ENCODE peak calls at places on chromosomes 2 and 18, in four cellular contexts. One of them, this sample, is unnamed.

GRCh38 chr2:148172131-148172753 is 151.4 kb downstream of the MBD5 start:
- DNase-seq in K562: no peak
- DNase-seq in GM12878: no peak
- DNase-seq in HL-60: no peak
- DNase-seq in this sample: no peak

GRCh38 chr2:54423213-54423612 is 32.9 kb upstream of the SPTBN1 start:
- DNase-seq in HL-60: no peak
- DNase-seq in GM12878: no peak
- DNase-seq in K562: no peak
- DNase-seq in this sample: no peak

GRCh38 chr2:127672341-127673303 is 2.7 kb downstream of the LIMS2 start:
- DNase-seq in K562: no peak
- DNase-seq in GM12878: no peak
- DNase-seq in HL-60: no peak
- DNase-seq in this sample: no peak

GRCh38 chr2:37653805-37654378 is 17.6 kb downstream of the CDC42EP3 start:
- DNase-seq in K562: no peak
- DNase-seq in HL-60: peak; percentile 78
- DNase-seq in GM12878: peak; percentile 84
- DNase-seq in this sample: no peak

GRCh38 chr18:28267878-28268625 is 91.1 kb upstream of the CDH2 start:
- DNase-seq in K562: no peak
- DNase-seq in HL-60: no peak
- DNase-seq in GM12878: no peak
- DNase-seq in this sample: no peak

GRCh38 chr18:50277935-50278334 is 3.4 kb downstream of the MBD1 start:
- DNase-seq in GM12878: no peak
- DNase-seq in HL-60: no peak
- DNase-seq in K562: no peak
- DNase-seq in this sample: no peak

GRCh38 chr18:79208882-79209281 is 139.7 kb downstream of the ATP9B start:
- DNase-seq in K562: no peak
- DNase-seq in GM12878: no peak
- DNase-seq in HL-60: no peak
- DNase-seq in this sample: no peak

GRCh38 chr18:80022613-80023012 is 11.6 kb upstream of the RBFA start:
- DNase-seq in HL-60: no peak
- DNase-seq in GM12878: no peak
- DNase-seq in K562: peak; percentile 27
- DNase-seq in this sample: no peak

GRCh38 chr18:79857082-79857661 is 59.4 kb downstream of the KCNG2 start:
- DNase-seq in K562: no peak
- DNase-seq in GM12878: no peak
- DNase-seq in HL-60: peak; percentile 23
- DNase-seq in this sample: no peak

GRCh38 chr2:155309483-155309882 is 611.0 kb downstream of the KCNJ3 start:
- DNase-seq in GM12878: no peak
- DNase-seq in HL-60: no peak
- DNase-seq in K562: no peak
- DNase-seq in this sample: no peak

GRCh38 chr2:194383404-194383803 is 1273.6 kb upstream of the SLC39A10 start:
- DNase-seq in GM12878: no peak
- DNase-seq in HL-60: no peak
- DNase-seq in K562: no peak
- DNase-seq in this sample: no peak

GRCh38 chr18:31658670-31659573 is 25.5 kb downstream of the B4GALT6 start:
- DNase-seq in K562: no peak
- DNase-seq in GM12878: peak; percentile 89
- DNase-seq in HL-60: no peak
- DNase-seq in this sample: no peak

GRCh38 chr18:1585881-1586488 is 681.3 kb downstream of the ADCYAP1 start:
- DNase-seq in HL-60: peak; percentile 25
- DNase-seq in GM12878: peak; percentile 4
- DNase-seq in K562: peak; percentile 23
- DNase-seq in this sample: no peak

GRCh38 chr2:160375802-160376469 is 117.7 kb downstream of the RBMS1 start:
- DNase-seq in K562: no peak
- DNase-seq in GM12878: no peak
- DNase-seq in HL-60: peak; percentile 35
- DNase-seq in this sample: no peak

GRCh38 chr2:70523996-70524965 is 29.3 kb downstream of the TGFA start:
- DNase-seq in GM12878: no peak
- DNase-seq in K562: no peak
- DNase-seq in HL-60: peak; percentile 95
- DNase-seq in this sample: no peak

GRCh38 chr18:56550121-56550520 is 88.3 kb downstream of the TXNL1 start:
- DNase-seq in K562: no peak
- DNase-seq in GM12878: no peak
- DNase-seq in HL-60: no peak
- DNase-seq in this sample: no peak

GRCh38 chr2:209986405-209986804 is 16.0 kb upstream of the RPE start:
- DNase-seq in HL-60: peak; percentile 15
- DNase-seq in K562: no peak
- DNase-seq in GM12878: no peak
- DNase-seq in this sample: no peak
- TF ChIP-seq SPI1 in HL-60: no peak
- TF ChIP-seq SPI1 in K562: no peak
- TF ChIP-seq SPI1 in GM12878: no peak
- TF ChIP-seq SPI1 in this sample: no peak

GRCh38 chr2:39620067-39620466 is 45.6 kb upstream of the TMEM178A start:
- DNase-seq in GM12878: no peak
- DNase-seq in HL-60: peak; percentile 94
- DNase-seq in K562: peak; percentile 20
- DNase-seq in this sample: no peak
- TF ChIP-seq SPI1 in GM12878: no peak
- TF ChIP-seq SPI1 in HL-60: peak; percentile 9
- TF ChIP-seq SPI1 in K562: no peak
- TF ChIP-seq SPI1 in this sample: no peak

GRCh38 chr2:173589604-173590277 is 235.1 kb downstream of the CDCA7 start:
- DNase-seq in GM12878: no peak
- DNase-seq in HL-60: no peak
- DNase-seq in K562: no peak
- DNase-seq in this sample: no peak

GRCh38 chr2:173590278-173590811 is 235.7 kb downstream of the CDCA7 start:
- DNase-seq in GM12878: no peak
- DNase-seq in HL-60: no peak
- DNase-seq in K562: no peak
- DNase-seq in this sample: no peak

GRCh38 chr2:173593109-173593508 is 238.4 kb downstream of the CDCA7 start:
- DNase-seq in HL-60: no peak
- DNase-seq in K562: no peak
- DNase-seq in GM12878: no peak
- DNase-seq in this sample: no peak

GRCh38 chr2:173584676-173585453 is 230.2 kb downstream of the CDCA7 start:
- DNase-seq in GM12878: no peak
- DNase-seq in K562: no peak
- DNase-seq in HL-60: no peak
- DNase-seq in this sample: no peak

GRCh38 chr2:173588931-173589369 is 234.3 kb downstream of the CDCA7 start:
- DNase-seq in K562: no peak
- DNase-seq in GM12878: no peak
- DNase-seq in HL-60: no peak
- DNase-seq in this sample: no peak
- TF ChIP-seq SPI1 in K562: no peak
- TF ChIP-seq SPI1 in GM12878: no peak
- TF ChIP-seq SPI1 in HL-60: no peak
- TF ChIP-seq SPI1 in this sample: no peak

GRCh38 chr2:221649045-221649444 is 76.9 kb upstream of the EPHA4 start:
- DNase-seq in GM12878: no peak
- DNase-seq in HL-60: no peak
- DNase-seq in K562: no peak
- DNase-seq in this sample: no peak
- TF ChIP-seq SPI1 in GM12878: no peak
- TF ChIP-seq SPI1 in HL-60: no peak
- TF ChIP-seq SPI1 in K562: no peak
- TF ChIP-seq SPI1 in this sample: no peak

DNA sequence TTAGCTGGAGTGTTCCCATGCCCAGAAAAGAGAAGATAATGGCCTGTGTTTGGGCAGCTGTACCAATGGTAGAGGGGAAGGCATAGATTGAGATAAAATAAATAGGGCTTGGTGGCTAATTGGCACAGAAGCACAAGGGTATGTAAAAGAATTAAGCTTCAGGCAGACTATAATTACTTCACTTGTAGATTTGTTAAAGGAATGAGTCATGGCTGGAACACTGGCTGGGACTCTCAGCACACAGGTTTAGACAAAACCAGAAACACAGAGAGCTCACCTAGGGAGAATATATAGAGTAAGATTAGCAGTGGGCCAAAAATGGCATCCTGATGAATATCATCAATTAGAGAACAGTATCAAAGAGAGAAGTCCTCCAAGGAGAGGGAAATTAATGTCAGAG is 198.3 kb upstream of the FIGN start:
- DNase-seq in K562: no peak
- DNase-seq in GM12878: no peak
- DNase-seq in HL-60: no peak
- DNase-seq in this sample: no peak
- TF ChIP-seq SPI1 in K562: no peak
- TF ChIP-seq SPI1 in GM12878: no peak
- TF ChIP-seq SPI1 in HL-60: no peak
- TF ChIP-seq SPI1 in this sample: no peak

GRCh38 chr2:98656800-98657199 is 48.4 kb downstream of the UNC50 start:
- DNase-seq in GM12878: no peak
- DNase-seq in HL-60: peak; percentile 94
- DNase-seq in K562: no peak
- DNase-seq in this sample: no peak
- TF ChIP-seq SPI1 in GM12878: no peak
- TF ChIP-seq SPI1 in HL-60: no peak
- TF ChIP-seq SPI1 in K562: no peak
- TF ChIP-seq SPI1 in this sample: no peak